ENCODE peak calls at places on chromosomes 5 and 9, in six cellular contexts. K is mesenchymal stem cell, X is thoracic aorta, U is psoas muscle, B is neural progenitor cell, P is IMR-90. E is an unnamed sample.
A peak's percentile ranks its signal among the peaks of the same experiment; 100 is the strongest.

GRCh38 chr9:114168281-114169028 is 13.1 kb downstream of the COL27A1 start:
- DNase-seq in K (no peak), X (no peak), U (no peak), B (no peak), P (no peak), E (no peak)

GRCh38 chr5:76114192-76114795 is 31.1 kb downstream of the SV2C start:
- DNase-seq in K (no peak), X (no peak), U (no peak), B (peak; percentile 85), P (no peak), E (no peak)

GRCh38 chr9:35481347-35481975 is 8.4 kb upstream of the RUSC2 start:
- DNase-seq in K (peak; percentile 69), X (no peak), U (no peak), B (peak; percentile 35), P (peak; percentile 75), E (peak; percentile 54)

GRCh38 chr5:56476487-56476856 is 243.3 kb upstream of the ANKRD55 start:
- DNase-seq in K (no peak), X (no peak), U (no peak), B (no peak), P (no peak), E (no peak)

GRCh38 chr9:126916909-126917308 is 2.3 kb downstream of the RALGPS1 start:
- DNase-seq in K (no peak), X (no peak), U (no peak), B (peak; percentile 28), P (no peak), E (no peak)

GRCh38 chr9:98260635-98261034 is 5.2 kb upstream of the TBC1D2 start:
- DNase-seq in K (no peak), X (no peak), U (no peak), B (no peak), P (no peak), E (no peak)

GRCh38 chr5:50903651-50904050 is 237.2 kb downstream of the PARP8 start:
- DNase-seq in K (no peak), X (no peak), U (no peak), B (no peak), P (no peak), E (no peak)

GRCh38 chr9:581673-582497 is 259.6 kb upstream of the DMRT1 start:
- DNase-seq in K (no peak), X (no peak), U (no peak), B (peak; percentile 57), P (no peak), E (no peak)

GRCh38 chr9:87514136-87514535 is 16.5 kb downstream of the DAPK1 start:
- DNase-seq in K (no peak), X (no peak), U (no peak), B (no peak), P (no peak), E (no peak)

GRCh38 chr5:100904259-100904822 is 1.3 kb upstream of the ST8SIA4 start:
- DNase-seq in K (no peak), X (no peak), U (no peak), B (peak; percentile 31), P (no peak), E (no peak)

GRCh38 chr5:148309746-148310145 is 2.5 kb upstream of the SPINK7 start:
- DNase-seq in K (no peak), X (no peak), U (no peak), B (no peak), P (no peak), E (no peak)

GRCh38 chr5:133921069-133921468 is 47.4 kb downstream of the C5orf15 start:
- DNase-seq in K (no peak), X (no peak), U (no peak), B (no peak), P (no peak), E (no peak)

GRCh38 chr9:126606483-126606870 is 7.3 kb upstream of the LMX1B start:
- DNase-seq in K (no peak), X (no peak), U (no peak), B (no peak), P (no peak), E (no peak)

GRCh38 chr5:133460172-133460758 is 152.1 kb downstream of the FSTL4 start:
- DNase-seq in K (no peak), X (no peak), U (no peak), B (peak; percentile 75), P (no peak), E (no peak)

GRCh38 chr5:36744678-36745659 is 131.6 kb upstream of the NIPBL start:
- DNase-seq in K (peak; percentile 65), X (no peak), U (peak; percentile 78), B (peak; percentile 88), P (peak; percentile 63), E (peak; percentile 47)

GRCh38 chr5:132987531-132988408 is 24.3 kb upstream of the AFF4 start:
- DNase-seq in K (no peak), X (no peak), U (no peak), B (no peak), P (no peak), E (no peak)

GRCh38 chr5:44360919-44361625 is 28.1 kb downstream of the FGF10 start:
- DNase-seq in K (no peak), X (no peak), U (no peak), B (no peak), P (no peak), E (no peak)

GRCh38 chr5:79488058-79488457 is 25.9 kb downstream of the HOMER1 start:
- DNase-seq in K (no peak), X (no peak), U (no peak), B (no peak), P (no peak), E (no peak)

GRCh38 chr5:2012885-2013284 is 130.2 kb upstream of the IRX4 start:
- DNase-seq in K (no peak), X (no peak), U (no peak), B (no peak), P (no peak), E (no peak)

GRCh38 chr5:172002840-172003512 is 3.5 kb downstream of the FBXW11 start:
- DNase-seq in K (no peak), X (no peak), U (no peak), B (no peak), P (no peak), E (no peak)

GRCh38 chr5:54743997-54744788 is 226.6 kb downstream of the SNX18 start:
- DNase-seq in K (peak; percentile 98), X (no peak), U (no peak), B (peak; percentile 48), P (peak; percentile 99), E (no peak)

GRCh38 chr9:80615964-80616363 is 1044.2 kb downstream of the TLE4 start:
- DNase-seq in K (no peak), X (no peak), U (no peak), B (no peak), P (peak; percentile 65), E (no peak)

GRCh38 chr5:174189638-174190037 is 144.1 kb downstream of the NSG2 start:
- DNase-seq in K (no peak), X (no peak), U (no peak), B (no peak), P (no peak), E (no peak)

GRCh38 chr9:134340475-134341186 is 14.4 kb downstream of the RXRA start:
- DNase-seq in K (no peak), X (no peak), U (no peak), B (no peak), P (no peak), E (peak; percentile 48)

GRCh38 chr9:134341306-134341705 is 15.1 kb downstream of the RXRA start:
- DNase-seq in K (no peak), X (no peak), U (no peak), B (no peak), P (no peak), E (peak; percentile 55)

GRCh38 chr9:134342746-134343115 is 16.5 kb downstream of the RXRA start:
- DNase-seq in K (no peak), X (no peak), U (no peak), B (no peak), P (no peak), E (no peak)

GRCh38 chr9:134343637-134344036 is 17.4 kb downstream of the RXRA start:
- DNase-seq in K (no peak), X (no peak), U (no peak), B (no peak), P (no peak), E (peak; percentile 82)

GRCh38 chr9:134341929-134342745 is 15.9 kb downstream of the RXRA start:
- DNase-seq in K (no peak), X (no peak), U (no peak), B (no peak), P (no peak), E (no peak)
- H3K27ac ChIP-seq in K (no peak overlapping the region), X (peak overlapping the region; percentile 52), U (peak overlapping the region; percentile 72), B (no peak overlapping the region), P (no peak overlapping the region), E (peak overlapping the region; percentile 48)

DNA sequence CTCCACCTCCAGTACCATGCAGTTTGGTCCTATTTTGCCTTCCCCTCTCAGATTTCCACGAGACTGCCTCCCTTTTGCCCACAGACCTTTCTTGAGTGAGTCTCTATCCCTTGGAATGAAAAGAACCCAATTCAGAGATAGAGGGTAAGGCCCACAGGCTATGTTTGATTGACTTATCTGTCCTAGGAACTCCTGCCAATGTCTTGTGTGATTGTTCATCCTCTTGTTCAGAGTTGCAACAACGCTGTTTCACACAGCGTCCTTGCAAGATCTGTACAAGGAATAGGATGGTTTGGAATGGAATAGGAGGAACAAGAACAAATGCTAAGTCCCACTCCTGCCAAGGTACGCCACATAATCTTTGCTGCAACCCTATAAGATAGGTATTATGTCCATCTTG is 142.2 kb upstream of the ABCA1 start:
- DNase-seq in K (no peak), X (no peak), U (no peak), B (no peak), P (no peak), E (no peak)
- H3K27ac ChIP-seq in K (peak overlapping the region; percentile 28), X (no peak overlapping the region), U (no peak overlapping the region), B (no peak overlapping the region), P (peak overlapping the region; percentile 65), E (no peak overlapping the region)

GRCh38 chr5:135868681-135869080 is 27.0 kb downstream of the IL9 start:
- DNase-seq in K (no peak), X (no peak), U (no peak), B (no peak), P (no peak), E (no peak)

GRCh38 chr5:135869935-135870334 is 25.7 kb downstream of the IL9 start:
- DNase-seq in K (no peak), X (no peak), U (no peak), B (no peak), P (no peak), E (no peak)

GRCh38 chr5:135871268-135871895 is 24.3 kb downstream of the IL9 start:
- DNase-seq in K (no peak), X (no peak), U (no peak), B (no peak), P (no peak), E (no peak)

GRCh38 chr5:135867599-135867998 is 28.0 kb downstream of the IL9 start:
- DNase-seq in K (no peak), X (no peak), U (no peak), B (no peak), P (no peak), E (no peak)

GRCh38 chr5:135869151-135869737 is 26.4 kb downstream of the IL9 start:
- DNase-seq in K (no peak), X (no peak), U (no peak), B (no peak), P (no peak), E (no peak)
- H3K27ac ChIP-seq in K (no peak overlapping the region), X (no peak overlapping the region), U (no peak overlapping the region), B (no peak overlapping the region), P (no peak overlapping the region), E (no peak overlapping the region)

DNA sequence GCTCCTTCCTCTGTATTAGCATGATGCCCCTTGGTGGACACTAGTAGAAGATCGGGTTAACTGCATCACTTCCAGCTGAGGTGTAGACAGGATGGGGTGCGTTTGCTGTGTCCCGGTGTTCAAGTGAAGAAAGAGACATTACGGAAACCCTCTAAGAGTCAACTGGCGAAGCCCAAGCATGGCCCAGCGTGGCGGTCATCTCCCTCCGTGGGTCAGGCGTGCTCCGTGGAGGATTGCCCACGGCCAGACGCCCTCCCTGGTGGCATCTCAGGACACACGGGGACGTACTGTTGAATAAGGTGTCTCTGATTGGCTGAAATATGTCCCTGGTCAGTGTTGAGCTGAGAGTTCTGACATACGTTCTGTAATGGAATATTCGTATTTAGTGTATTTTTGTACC is 119.5 kb upstream of the CACNA1B start:
- DNase-seq in K (no peak), X (no peak), U (no peak), B (no peak), P (no peak), E (no peak)
- H3K27ac ChIP-seq in K (peak overlapping the region; percentile 5), X (no peak overlapping the region), U (no peak overlapping the region), B (no peak overlapping the region), P (peak overlapping the region; percentile 10), E (no peak overlapping the region)